ENCODE peak calls at places on chromosomes 11 and 22, in ten cellular contexts. A is right lobe of liver; L is colonic mucosa; M is effector memory CD4-positive, alpha-beta T cell; D is tibial artery; U is body of pancreas; R is IMR-90; S is ovary; J is CD8-positive, alpha-beta memory T cell; N is naive thymus-derived CD4-positive, alpha-beta T cell. I is an unnamed sample.

GRCh38 chr22:19933328-19934241 is 8.0 kb upstream of the COMT start:
- DNase-seq in A (no peak), L (no peak), M (no peak), D (no peak), U (no peak), R (no peak), S (no peak), J (no peak), N (no peak), I (no peak)

GRCh38 chr22:37032535-37033460 is 13.3 kb downstream of the MPST start:
- DNase-seq in A (peak; percentile 93), L (peak; percentile 89), M (no peak), D (no peak), U (peak; percentile 87), R (peak; percentile 37), S (peak; percentile 53), J (no peak), N (no peak), I (peak; percentile 87)

GRCh38 chr11:11748706-11749365 is 92.9 kb upstream of the USP47 start:
- DNase-seq in A (no peak), L (no peak), M (no peak), D (no peak), U (no peak), R (peak; percentile 41), S (no peak), J (no peak), N (no peak), I (no peak)

GRCh38 chr22:20092477-20092854 is 12.4 kb downstream of the DGCR8 start:
- DNase-seq in A (no peak), L (no peak), M (no peak), D (peak; percentile 34), U (no peak), R (no peak), S (no peak), J (no peak), N (no peak), I (no peak)

GRCh38 chr11:75380716-75381420 is 18.4 kb upstream of the RPS3 start:
- DNase-seq in A (no peak), L (peak; percentile 75), M (no peak), D (no peak), U (peak; percentile 19), R (no peak), S (no peak), J (no peak), N (no peak), I (peak; percentile 67)

GRCh38 chr11:6841694-6842093 is 3.8 kb upstream of the OR10A5 start:
- DNase-seq in A (no peak), L (no peak), M (no peak), D (no peak), U (no peak), R (no peak), S (no peak), J (no peak), N (no peak), I (no peak)

GRCh38 chr11:9790703-9791102 is 126.8 kb downstream of the SWAP70 start:
- DNase-seq in A (no peak), L (no peak), M (no peak), D (no peak), U (no peak), R (no peak), S (no peak), J (no peak), N (no peak), I (no peak)

GRCh38 chr22:31639640-31640039 is 22.4 kb downstream of the PISD start:
- DNase-seq in A (no peak), L (no peak), M (no peak), D (no peak), U (no peak), R (no peak), S (no peak), J (no peak), N (no peak), I (no peak)

GRCh38 chr22:19065929-19066328 is 56.3 kb downstream of the DGCR2 start:
- DNase-seq in A (no peak), L (no peak), M (no peak), D (peak; percentile 54), U (no peak), R (no peak), S (no peak), J (no peak), N (no peak), I (peak; percentile 3)

GRCh38 chr11:887589-887988 is 23.0 kb downstream of the CHID1 start:
- DNase-seq in A (no peak), L (no peak), M (no peak), D (no peak), U (no peak), R (no peak), S (no peak), J (no peak), N (no peak), I (no peak)

GRCh38 chr11:119101367-119101758 is 290 bp downstream of the DPAGT1 start:
- DNase-seq in A (no peak), L (peak; percentile 54), M (no peak), D (no peak), U (no peak), R (no peak), S (peak; percentile 48), J (no peak), N (no peak), I (peak; percentile 25)

GRCh38 chr11:119101759-119102423 is at the start of gene DPAGT1:
- DNase-seq in A (peak; percentile 92), L (peak; percentile 94), M (peak; percentile 65), D (peak; percentile 95), U (peak; percentile 90), R (peak; percentile 97), S (peak; percentile 88), J (peak; percentile 82), N (peak; percentile 82), I (peak; percentile 95)

GRCh38 chr11:119099707-119100106 is 1.9 kb downstream of the DPAGT1 start:
- DNase-seq in A (no peak), L (no peak), M (no peak), D (no peak), U (no peak), R (no peak), S (no peak), J (no peak), N (no peak), I (no peak)

GRCh38 chr11:119100960-119101349 is 698 bp downstream of the DPAGT1 start:
- DNase-seq in A (no peak), L (no peak), M (no peak), D (no peak), U (no peak), R (no peak), S (no peak), J (no peak), N (no peak), I (no peak)

GRCh38 chr11:119100246-119100959 is 1.2 kb downstream of the DPAGT1 start:
- DNase-seq in A (no peak), L (no peak), M (no peak), D (no peak), U (no peak), R (peak; percentile 54), S (no peak), J (no peak), N (no peak), I (peak; percentile 41)
- H3K27ac ChIP-seq in A (no peak overlapping the region), L (no peak overlapping the region), M (no peak overlapping the region), D (no peak overlapping the region), U (no peak overlapping the region), R (no peak overlapping the region), S (no peak overlapping the region), J (peak overlapping the region; percentile 14), N (peak overlapping the region; percentile 95), I (peak overlapping the region; percentile 15)

GRCh38 chr22:39290248-39290720 is 29.1 kb downstream of the RPL3 start:
- DNase-seq in A (no peak), L (no peak), M (no peak), D (no peak), U (no peak), R (no peak), S (no peak), J (no peak), N (no peak), I (no peak)
- H3K4me1 ChIP-seq in A (peaks cover 34% of the 10 kb centered on the region), L (peaks cover 6% of the 10 kb centered on the region), M (no peaks in the 10 kb centered on the region), D (peaks cover 20% of the 10 kb centered on the region), U (peaks cover 54% of the 10 kb centered on the region), R (peaks cover 23% of the 10 kb centered on the region), S (peaks cover 4% of the 10 kb centered on the region), J (no peaks in the 10 kb centered on the region), N (no peaks in the 10 kb centered on the region), I (no peaks in the 10 kb centered on the region)

DNA sequence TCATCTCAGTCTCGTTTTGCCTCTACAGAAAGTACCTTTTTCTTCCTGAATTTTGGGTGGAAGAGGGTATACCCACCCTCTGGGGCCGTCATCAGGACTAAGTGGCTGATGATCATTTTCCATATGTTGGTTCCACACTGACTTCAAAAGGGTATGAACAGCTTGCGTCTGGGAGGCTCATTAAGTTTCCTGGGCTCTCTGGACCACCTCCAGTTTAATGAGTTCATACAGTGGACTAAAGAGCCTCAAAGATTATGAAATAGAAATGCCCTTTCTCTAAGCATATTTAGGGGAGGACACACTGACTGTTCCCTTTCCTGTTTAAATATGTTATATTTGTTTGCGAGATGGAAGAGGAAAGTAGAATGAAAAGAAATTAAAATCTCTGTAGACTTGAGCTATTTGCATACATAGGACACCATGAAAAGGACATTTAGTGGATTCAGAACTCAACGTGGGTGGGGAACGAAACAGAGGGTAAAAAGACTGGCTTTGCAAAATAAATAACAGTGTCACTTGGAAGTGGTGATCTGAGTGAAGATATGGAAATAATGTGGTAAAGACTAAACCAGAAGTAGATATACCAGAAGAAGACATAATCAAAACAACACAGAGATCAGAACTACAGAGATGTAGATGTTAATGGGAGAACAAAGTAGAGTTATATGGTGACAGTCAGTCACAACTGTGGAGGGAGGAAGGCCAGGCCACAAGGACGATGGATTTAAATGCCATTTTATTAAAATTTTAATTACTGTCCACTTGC is 18.7 kb downstream of the LDLRAD3 start:
- DNase-seq in A (no peak), L (no peak), M (no peak), D (no peak), U (no peak), R (no peak), S (no peak), J (no peak), N (no peak), I (no peak)
- H3K27ac ChIP-seq in A (no peak overlapping the region), L (no peak overlapping the region), M (no peak overlapping the region), D (no peak overlapping the region), U (no peak overlapping the region), R (no peak overlapping the region), S (no peak overlapping the region), J (no peak overlapping the region), N (no peak overlapping the region), I (no peak overlapping the region)

GRCh38 chr11:120386774-120387371 is 50.7 kb downstream of the ARHGEF12 start:
- DNase-seq in A (no peak), L (no peak), M (no peak), D (no peak), U (no peak), R (no peak), S (no peak), J (no peak), N (no peak), I (no peak)

GRCh38 chr11:120390585-120390922 is 54.3 kb downstream of the ARHGEF12 start:
- DNase-seq in A (no peak), L (no peak), M (no peak), D (no peak), U (no peak), R (no peak), S (no peak), J (no peak), N (no peak), I (no peak)

GRCh38 chr11:120389693-120390584 is 53.7 kb downstream of the ARHGEF12 start:
- DNase-seq in A (no peak), L (no peak), M (no peak), D (no peak), U (no peak), R (no peak), S (no peak), J (no peak), N (no peak), I (no peak)

GRCh38 chr11:120386318-120386717 is 50.1 kb downstream of the ARHGEF12 start:
- DNase-seq in A (no peak), L (no peak), M (no peak), D (no peak), U (no peak), R (no peak), S (no peak), J (no peak), N (no peak), I (no peak)

GRCh38 chr11:120388261-120388660 is 52.0 kb downstream of the ARHGEF12 start:
- DNase-seq in A (no peak), L (no peak), M (no peak), D (no peak), U (no peak), R (no peak), S (no peak), J (no peak), N (no peak), I (no peak)
- H3K4me1 ChIP-seq in A (peaks cover 34% of the 10 kb centered on the region), L (peaks cover 5% of the 10 kb centered on the region), M (no peaks in the 10 kb centered on the region), D (peaks cover 59% of the 10 kb centered on the region), U (peaks cover 23% of the 10 kb centered on the region), R (peaks cover 13% of the 10 kb centered on the region), S (no peaks in the 10 kb centered on the region), J (no peaks in the 10 kb centered on the region), N (no peaks in the 10 kb centered on the region), I (no peaks in the 10 kb centered on the region)

I was measured in Peyer's patch.